ENCODE peak calls at places on chromosomes 6 and 20, in four cellular contexts. One of them, this sample, is unnamed.

GRCh38 chr20:5448449-5449118 is 131.8 kb upstream of the PROKR2 start:
- DNase-seq in K562: peak; percentile 29
- DNase-seq in HepG2: peak; percentile 57
- DNase-seq in H1: peak; percentile 36
- DNase-seq in this sample: peak; percentile 70

GRCh38 chr6:88698661-88699060 is 264.8 kb downstream of the RNGTT start:
- DNase-seq in HepG2: no peak
- DNase-seq in H1: no peak
- DNase-seq in K562: peak; percentile 30
- DNase-seq in this sample: no peak

GRCh38 chr6:66913657-66914056 is 1206.6 kb upstream of the EYS start:
- DNase-seq in K562: no peak
- DNase-seq in HepG2: no peak
- DNase-seq in H1: no peak
- DNase-seq in this sample: no peak

GRCh38 chr6:133568970-133569889 is 319.7 kb upstream of the TCF21 start:
- DNase-seq in K562: peak; percentile 60
- DNase-seq in H1: no peak
- DNase-seq in HepG2: peak; percentile 51
- DNase-seq in this sample: peak; percentile 96

GRCh38 chr20:44683263-44684046 is 31.7 kb upstream of the CCN5 start:
- DNase-seq in H1: peak; percentile 70
- DNase-seq in K562: peak; percentile 75
- DNase-seq in HepG2: peak; percentile 63
- DNase-seq in this sample: peak; percentile 75

GRCh38 chr6:91580635-91581034 is 993.8 kb upstream of the MAP3K7 start:
- DNase-seq in HepG2: no peak
- DNase-seq in H1: no peak
- DNase-seq in K562: no peak
- DNase-seq in this sample: no peak

GRCh38 chr20:63688234-63689045 is 8.0 kb upstream of the TNFRSF6B start:
- DNase-seq in K562: peak; percentile 17
- DNase-seq in HepG2: no peak
- DNase-seq in H1: no peak
- DNase-seq in this sample: no peak

GRCh38 chr6:89050697-89051096 is 29.9 kb upstream of the PNRC1 start:
- DNase-seq in HepG2: no peak
- DNase-seq in H1: no peak
- DNase-seq in K562: no peak
- DNase-seq in this sample: no peak

GRCh38 chr6:151254451-151255081 is 14.8 kb downstream of the AKAP12 start:
- DNase-seq in HepG2: no peak
- DNase-seq in K562: no peak
- DNase-seq in H1: no peak
- DNase-seq in this sample: peak; percentile 11

GRCh38 chr6:44304282-44305199 is 8.6 kb downstream of the AARS2 start:
- DNase-seq in K562: peak; percentile 81
- DNase-seq in H1: no peak
- DNase-seq in HepG2: peak; percentile 44
- DNase-seq in this sample: peak; percentile 42

GRCh38 chr6:119499797-119500196 is 150.2 kb upstream of the MAN1A1 start:
- DNase-seq in H1: no peak
- DNase-seq in K562: no peak
- DNase-seq in HepG2: no peak
- DNase-seq in this sample: no peak

GRCh38 chr20:561437-562231 is 18.0 kb upstream of the CSNK2A1 start:
- DNase-seq in H1: no peak
- DNase-seq in K562: peak; percentile 67
- DNase-seq in HepG2: peak; percentile 86
- DNase-seq in this sample: peak; percentile 80

GRCh38 chr6:43977404-43978111 is 149.7 kb downstream of the MRPL14 start:
- DNase-seq in H1: no peak
- DNase-seq in K562: no peak
- DNase-seq in HepG2: no peak
- DNase-seq in this sample: no peak

GRCh38 chr6:14584450-14584849 is 466.9 kb downstream of the CD83 start:
- DNase-seq in H1: no peak
- DNase-seq in HepG2: no peak
- DNase-seq in K562: peak; percentile 11
- DNase-seq in this sample: peak; percentile 3

GRCh38 chr6:116387374-116387773 is 16.6 kb downstream of the DSE start:
- DNase-seq in K562: no peak
- DNase-seq in H1: no peak
- DNase-seq in HepG2: no peak
- DNase-seq in this sample: peak; percentile 57

GRCh38 chr20:22384978-22385377 is 199.4 kb downstream of the FOXA2 start:
- DNase-seq in HepG2: peak; percentile 39
- DNase-seq in K562: no peak
- DNase-seq in H1: no peak
- DNase-seq in this sample: no peak

GRCh38 chr20:63701329-63702035 is 5.0 kb downstream of the TNFRSF6B start:
- DNase-seq in H1: no peak
- DNase-seq in K562: peak; percentile 17
- DNase-seq in HepG2: no peak
- DNase-seq in this sample: no peak

GRCh38 chr6:7267521-7268091 is 45.4 kb downstream of the SSR1 start:
- DNase-seq in K562: no peak
- DNase-seq in H1: no peak
- DNase-seq in HepG2: peak; percentile 52
- DNase-seq in this sample: peak; percentile 61

GRCh38 chr6:121748850-121749249 is 313.4 kb downstream of the GJA1 start:
- DNase-seq in HepG2: no peak
- DNase-seq in K562: no peak
- DNase-seq in H1: no peak
- DNase-seq in this sample: no peak

GRCh38 chr6:24554474-24554873 is 59.7 kb downstream of the ALDH5A1 start:
- DNase-seq in HepG2: no peak
- DNase-seq in H1: no peak
- DNase-seq in K562: no peak
- DNase-seq in this sample: no peak

GRCh38 chr20:58839474-58839874 is 11.2 kb downstream of the GNAS-AS1 start:
- DNase-seq in HepG2: peak; percentile 34
- DNase-seq in K562: peak; percentile 61
- DNase-seq in H1: no peak
- DNase-seq in this sample: peak; percentile 57

GRCh38 chr6:144954241-144954556 is 669.1 kb downstream of the UTRN start:
- DNase-seq in H1: no peak
- DNase-seq in HepG2: no peak
- DNase-seq in K562: no peak
- DNase-seq in this sample: no peak

DNA sequence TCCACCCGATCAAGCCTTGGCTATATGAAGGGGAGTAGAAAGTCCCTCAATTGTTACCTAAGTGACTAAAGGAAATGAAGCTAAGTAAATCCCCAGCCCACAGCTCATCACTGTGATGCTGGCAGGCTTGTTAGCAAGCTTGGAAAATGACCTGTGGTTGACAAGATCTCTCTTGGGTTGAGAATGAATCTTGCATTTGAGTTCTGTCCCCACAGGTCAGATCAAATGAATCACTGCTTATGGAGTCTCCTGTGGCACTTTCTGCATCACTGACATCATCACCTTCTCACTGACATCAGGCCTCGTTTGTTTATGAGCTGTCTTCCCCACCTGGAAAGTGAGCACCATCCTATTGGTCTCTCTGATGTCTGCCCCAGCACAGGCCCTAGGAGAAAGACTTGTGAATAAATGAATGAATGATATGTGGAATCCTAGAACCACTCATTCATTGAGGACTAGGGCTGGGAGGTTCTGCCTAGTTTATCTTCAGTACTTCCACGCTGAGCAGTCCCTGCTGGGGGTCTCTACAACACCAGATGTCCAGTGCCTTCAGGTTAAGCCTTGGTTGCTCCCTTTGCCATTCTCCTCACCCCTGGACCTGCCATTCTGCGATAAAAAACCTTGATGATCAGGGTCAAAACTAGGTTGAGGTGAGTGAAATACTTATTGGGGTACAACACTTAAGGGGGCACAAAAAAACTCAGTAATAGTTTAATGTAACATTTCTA is 318.4 kb upstream of the MOCS1 start:
- DNase-seq in HepG2: no peak
- DNase-seq in K562: no peak
- DNase-seq in H1: no peak
- DNase-seq in this sample: no peak
- H3K4me1 ChIP-seq in HepG2: no peaks in the 10 kb centered on the region
- H3K4me1 ChIP-seq in K562: no peaks in the 10 kb centered on the region
- H3K4me1 ChIP-seq in H1: no peaks in the 10 kb centered on the region
- H3K4me1 ChIP-seq in this sample: no peaks in the 10 kb centered on the region

GRCh38 chr6:136736281-136736960 is 55.9 kb downstream of the MAP3K5 start:
- DNase-seq in H1: no peak
- DNase-seq in HepG2: no peak
- DNase-seq in K562: no peak
- DNase-seq in this sample: no peak
- TF ChIP-seq PHF8 in H1: no peak
- TF ChIP-seq PHF8 in HepG2: no peak
- TF ChIP-seq PHF8 in K562: no peak
- TF ChIP-seq PHF8 in this sample: no peak

GRCh38 chr6:140921366-140922226 is 1211.1 kb upstream of the GJE1 start:
- DNase-seq in K562: peak; percentile 22
- DNase-seq in H1: peak; percentile 5
- DNase-seq in HepG2: peak; percentile 61
- DNase-seq in this sample: peak; percentile 9
- TF ChIP-seq POLR2A in K562: no peak
- TF ChIP-seq POLR2A in H1: no peak
- TF ChIP-seq POLR2A in HepG2: no peak
- TF ChIP-seq POLR2A in this sample: no peak

GRCh38 chr6:170128811-170129681 is 161.8 kb downstream of the DLL1 start:
- DNase-seq in HepG2: no peak
- DNase-seq in H1: no peak
- DNase-seq in K562: no peak
- DNase-seq in this sample: no peak

GRCh38 chr6:170128346-170128745 is 162.5 kb downstream of the DLL1 start:
- DNase-seq in H1: no peak
- DNase-seq in HepG2: no peak
- DNase-seq in K562: no peak
- DNase-seq in this sample: no peak

GRCh38 chr6:170125447-170126300 is 165.2 kb downstream of the DLL1 start:
- DNase-seq in H1: no peak
- DNase-seq in K562: no peak
- DNase-seq in HepG2: no peak
- DNase-seq in this sample: no peak

GRCh38 chr6:170124836-170125235 is 166.0 kb downstream of the DLL1 start:
- DNase-seq in H1: no peak
- DNase-seq in HepG2: no peak
- DNase-seq in K562: no peak
- DNase-seq in this sample: no peak

DNA sequence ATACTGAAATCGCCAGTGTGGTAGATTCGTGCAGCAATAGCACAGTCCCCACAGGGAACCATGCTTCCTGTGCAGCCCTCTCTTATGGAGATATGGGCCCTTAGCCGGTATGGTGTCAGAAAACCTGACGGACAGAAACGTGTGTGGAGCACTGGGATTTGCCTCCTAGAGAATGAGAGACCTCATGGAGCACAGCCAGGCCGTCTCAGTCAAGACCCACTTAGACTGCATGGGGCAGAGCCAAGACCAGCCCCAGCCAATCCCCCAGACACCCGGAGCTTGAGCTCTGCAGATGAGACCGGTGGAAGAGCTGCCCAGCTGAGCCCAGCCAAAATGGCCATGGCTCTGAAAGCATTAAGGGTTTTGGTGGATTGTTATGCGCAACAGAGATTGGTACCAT is 163.7 kb downstream of the DLL1 start:
- DNase-seq in K562: no peak
- DNase-seq in H1: no peak
- DNase-seq in HepG2: no peak
- DNase-seq in this sample: no peak
- H3K4me1 ChIP-seq in K562: no peaks in the 10 kb centered on the region
- H3K4me1 ChIP-seq in H1: no peaks in the 10 kb centered on the region
- H3K4me1 ChIP-seq in HepG2: no peaks in the 10 kb centered on the region
- H3K4me1 ChIP-seq in this sample: no peaks in the 10 kb centered on the region

GRCh38 chr6:137218473-137218916 is 690 bp downstream of the IFNGR1 start:
- DNase-seq in HepG2: peak; percentile 36
- DNase-seq in K562: peak; percentile 57
- DNase-seq in H1: no peak
- DNase-seq in this sample: no peak
- TF ChIP-seq PHF8 in HepG2: no peak
- TF ChIP-seq PHF8 in K562: no peak
- TF ChIP-seq PHF8 in H1: no peak
- TF ChIP-seq PHF8 in this sample: no peak

GRCh38 chr6:46005254-46005653 is 10.4 kb downstream of the CLIC5 start:
- DNase-seq in H1: no peak
- DNase-seq in HepG2: no peak
- DNase-seq in K562: no peak
- DNase-seq in this sample: no peak
- TF ChIP-seq POLR2A in H1: no peak
- TF ChIP-seq POLR2A in HepG2: no peak
- TF ChIP-seq POLR2A in K562: no peak
- TF ChIP-seq POLR2A in this sample: no peak

DNA sequence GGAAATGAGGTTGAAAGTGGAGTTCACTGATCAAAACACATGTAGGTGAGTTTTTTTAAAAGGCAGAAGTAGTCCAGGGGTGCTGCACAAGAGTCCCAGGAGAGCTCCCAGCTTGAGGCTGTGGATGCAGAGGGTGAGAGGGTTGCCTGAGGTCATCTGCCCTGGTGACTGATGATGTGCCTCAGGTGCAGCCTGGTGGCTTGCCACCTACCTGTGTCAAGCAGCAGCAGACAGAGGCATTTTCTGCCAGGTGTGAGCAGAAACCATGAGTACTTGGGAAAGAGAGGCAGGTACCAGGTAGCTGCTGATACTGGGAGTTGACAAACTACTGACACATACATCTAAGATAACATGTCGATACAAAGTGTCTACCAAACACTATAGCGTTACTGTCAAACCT is 92.5 kb downstream of the SCP2D1 start:
- DNase-seq in K562: no peak
- DNase-seq in H1: no peak
- DNase-seq in HepG2: no peak
- DNase-seq in this sample: no peak
- H3K4me1 ChIP-seq in K562: no peaks in the 10 kb centered on the region
- H3K4me1 ChIP-seq in H1: no peaks in the 10 kb centered on the region
- H3K4me1 ChIP-seq in HepG2: no peaks in the 10 kb centered on the region
- H3K4me1 ChIP-seq in this sample: no peaks in the 10 kb centered on the region